ENCODE peak calls at places on chromosomes 1 and 21, in six cellular contexts. Z is cardiac muscle cell, F is choroid plexus epithelial cell, K is left ventricle myocardium inferior, T is foreskin fibroblast, Q is astrocyte of the spinal cord. C is an unnamed sample.
A peak's percentile ranks its signal among the peaks of the same experiment; 100 is the strongest.

GRCh38 chr1:111754964-111755320 is 759 bp upstream of the DDX20 start:
- DNase-seq in Z (peak; percentile 52), F (peak; percentile 64), K (no peak), T (peak; percentile 78), Q (peak; percentile 58), C (peak; percentile 56)

GRCh38 chr1:204623894-204624361 is 61.6 kb downstream of the LRRN2 start:
- DNase-seq in Z (peak; percentile 32), F (peak; percentile 4), K (no peak), T (peak; percentile 11), Q (no peak), C (peak; percentile 98)

GRCh38 chr1:59367269-59368006 is 70.5 kb downstream of the FGGY start:
- DNase-seq in Z (no peak), F (peak; percentile 97), K (peak; percentile 70), T (peak; percentile 88), Q (peak; percentile 95), C (peak; percentile 48)

GRCh38 chr1:10456661-10457060 is 6.8 kb downstream of the CORT start:
- DNase-seq in Z (peak; percentile 28), F (no peak), K (no peak), T (no peak), Q (no peak), C (no peak)

GRCh38 chr1:2132222-2133038 is 62.1 kb downstream of the FAAP20 start:
- DNase-seq in Z (peak; percentile 64), F (peak; percentile 80), K (peak; percentile 30), T (peak; percentile 86), Q (peak; percentile 71), C (peak; percentile 45)

GRCh38 chr21:33543505-33544129 is 779 bp downstream of the SON start:
- DNase-seq in Z (no peak), F (no peak), K (peak; percentile 71), T (peak; percentile 80), Q (no peak), C (peak; percentile 91)

GRCh38 chr1:29831500-29832117 is 595.3 kb downstream of the PTPRU start:
- DNase-seq in Z (no peak), F (no peak), K (no peak), T (no peak), Q (no peak), C (no peak)

GRCh38 chr21:26962516-26963305 is 4.2 kb downstream of the ADAMTS5 start:
- DNase-seq in Z (no peak), F (no peak), K (no peak), T (peak; percentile 46), Q (no peak), C (no peak)

GRCh38 chr21:37921091-37921490 is 4.8 kb upstream of the KCNJ6 start:
- DNase-seq in Z (no peak), F (peak; percentile 27), K (no peak), T (peak; percentile 7), Q (no peak), C (no peak)

GRCh38 chr1:67831850-67832513 is 1.3 kb downstream of the GNG12 start:
- DNase-seq in Z (peak; percentile 49), F (peak; percentile 77), K (peak; percentile 43), T (peak; percentile 84), Q (peak; percentile 78), C (peak; percentile 28)

GRCh38 chr1:117512728-117513321 is 93.0 kb upstream of the TENT5C start:
- DNase-seq in Z (peak; percentile 21), F (peak; percentile 52), K (no peak), T (peak; percentile 42), Q (peak; percentile 35), C (no peak)

GRCh38 chr21:44933938-44934260 is 5.9 kb upstream of the SLX9 start:
- DNase-seq in Z (no peak), F (no peak), K (no peak), T (no peak), Q (no peak), C (no peak)

GRCh38 chr1:110647254-110647891 is 27.4 kb downstream of the KCNA3 start:
- DNase-seq in Z (no peak), F (peak; percentile 4), K (no peak), T (peak; percentile 65), Q (no peak), C (no peak)

GRCh38 chr1:25568090-25568833 is 24.9 kb downstream of the LDLRAP1 start:
- DNase-seq in Z (no peak), F (peak; percentile 95), K (no peak), T (peak; percentile 72), Q (peak; percentile 72), C (peak; percentile 69)

GRCh38 chr1:200968469-200969410 is 54.8 kb downstream of the KIF21B start:
- DNase-seq in Z (no peak), F (no peak), K (no peak), T (no peak), Q (no peak), C (no peak)

GRCh38 chr1:195394567-195394966 is 1213.7 kb downstream of the KCNT2 start:
- DNase-seq in Z (no peak), F (no peak), K (no peak), T (no peak), Q (no peak), C (no peak)

GRCh38 chr1:213274140-213274539 is 223.1 kb downstream of the RPS6KC1 start:
- DNase-seq in Z (no peak), F (no peak), K (no peak), T (no peak), Q (no peak), C (no peak)

GRCh38 chr1:63321061-63321787 is 1.1 kb upstream of the FOXD3 start:
- DNase-seq in Z (no peak), F (no peak), K (no peak), T (peak; percentile 19), Q (no peak), C (no peak)
- H3K4me3 ChIP-seq in Z (no peak overlapping the region), F (no peak overlapping the region), K (peak overlapping the region; percentile 65), T (no peak overlapping the region), Q (no peak overlapping the region), C (no peak overlapping the region)

GRCh38 chr1:7905262-7905661 is 35.4 kb downstream of the TNFRSF9 start:
- DNase-seq in Z (no peak), F (no peak), K (no peak), T (no peak), Q (no peak), C (no peak)

GRCh38 chr1:7898962-7899361 is 41.7 kb downstream of the TNFRSF9 start:
- DNase-seq in Z (no peak), F (no peak), K (no peak), T (no peak), Q (no peak), C (no peak)

GRCh38 chr1:7899741-7900140 is 40.9 kb downstream of the TNFRSF9 start:
- DNase-seq in Z (no peak), F (peak; percentile 43), K (no peak), T (no peak), Q (peak; percentile 56), C (no peak)

GRCh38 chr1:7896994-7897393 is 43.6 kb downstream of the TNFRSF9 start:
- DNase-seq in Z (no peak), F (no peak), K (no peak), T (no peak), Q (no peak), C (no peak)

DNA sequence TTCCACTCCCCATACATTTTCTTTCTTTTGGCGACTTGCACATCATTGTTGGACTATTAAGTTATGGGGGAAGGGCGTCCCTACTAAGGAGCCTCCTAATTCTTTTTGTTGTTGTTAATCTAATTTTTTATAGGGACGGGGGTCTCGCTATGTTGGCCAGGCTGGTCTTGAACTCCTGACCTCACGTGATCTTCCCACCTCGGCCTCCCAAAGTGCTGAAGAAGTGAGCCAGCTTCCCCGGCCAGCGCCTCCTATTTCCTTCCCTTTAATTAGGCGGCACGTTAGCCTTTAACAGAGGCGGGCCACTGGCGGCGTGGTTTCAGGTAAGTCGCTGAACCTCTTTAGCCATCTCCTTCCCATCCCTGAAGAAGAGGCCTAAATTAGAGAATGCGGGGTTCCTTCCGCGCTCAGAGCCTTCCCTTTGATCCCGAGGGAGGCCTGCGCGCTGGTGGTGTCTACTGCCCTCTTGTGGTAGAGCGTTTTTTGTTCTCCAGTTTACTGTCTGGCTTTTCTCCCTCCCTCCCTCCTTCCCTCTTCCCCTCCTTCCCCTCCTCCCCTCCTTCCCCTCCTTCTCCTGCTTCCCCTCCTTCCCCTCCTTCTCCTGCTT is 38.1 kb downstream of the TNFRSF9 start:
- DNase-seq in Z (peak; percentile 75), F (peak; percentile 76), K (peak; percentile 52), T (peak; percentile 81), Q (peak; percentile 59), C (peak; percentile 78)
- H3K4me3 ChIP-seq in Z (no peak overlapping the region), F (peak overlapping the region; percentile 32), K (peak overlapping the region; percentile 50), T (no peak overlapping the region), Q (no peak overlapping the region), C (no peak overlapping the region)

DNA sequence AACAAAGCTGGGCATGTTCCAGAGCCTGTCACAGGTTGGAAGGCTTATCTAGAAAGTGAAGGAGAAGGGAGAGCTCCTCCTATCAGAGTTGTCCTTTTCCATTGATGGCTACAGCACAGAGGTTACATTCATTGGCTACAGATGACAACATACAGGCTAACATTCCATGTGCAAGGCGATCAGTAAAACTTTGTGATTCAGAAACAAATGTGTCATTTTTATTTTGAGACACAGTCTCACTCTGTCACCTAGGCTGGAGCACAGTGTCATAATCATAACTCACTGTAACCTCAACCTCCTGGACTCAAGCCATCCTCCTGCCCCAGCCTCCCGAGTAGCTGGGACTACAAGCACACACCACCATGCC is 32.6 kb downstream of the TRIM67 start:
- DNase-seq in Z (no peak), F (no peak), K (no peak), T (no peak), Q (no peak), C (no peak)
- H3K4me3 ChIP-seq in Z (no peak overlapping the region), F (no peak overlapping the region), K (no peak overlapping the region), T (no peak overlapping the region), Q (no peak overlapping the region), C (no peak overlapping the region)

GRCh38 chr1:115098979-115099692 is 9.8 kb upstream of the TSPAN2 start:
- DNase-seq in Z (no peak), F (peak; percentile 62), K (no peak), T (peak; percentile 4), Q (peak; percentile 77), C (no peak)
- H3K4me3 ChIP-seq in Z (no peak overlapping the region), F (peak overlapping the region; percentile 31), K (peak overlapping the region; percentile 47), T (no peak overlapping the region), Q (peak overlapping the region; percentile 1), C (no peak overlapping the region)

GRCh38 chr1:167631386-167631941 is 1.4 kb downstream of the RCSD1 start:
- DNase-seq in Z (no peak), F (no peak), K (no peak), T (no peak), Q (no peak), C (no peak)
- H3K4me3 ChIP-seq in Z (peak overlapping the region; percentile 92), F (no peak overlapping the region), K (peak overlapping the region; percentile 88), T (no peak overlapping the region), Q (no peak overlapping the region), C (no peak overlapping the region)

DNA sequence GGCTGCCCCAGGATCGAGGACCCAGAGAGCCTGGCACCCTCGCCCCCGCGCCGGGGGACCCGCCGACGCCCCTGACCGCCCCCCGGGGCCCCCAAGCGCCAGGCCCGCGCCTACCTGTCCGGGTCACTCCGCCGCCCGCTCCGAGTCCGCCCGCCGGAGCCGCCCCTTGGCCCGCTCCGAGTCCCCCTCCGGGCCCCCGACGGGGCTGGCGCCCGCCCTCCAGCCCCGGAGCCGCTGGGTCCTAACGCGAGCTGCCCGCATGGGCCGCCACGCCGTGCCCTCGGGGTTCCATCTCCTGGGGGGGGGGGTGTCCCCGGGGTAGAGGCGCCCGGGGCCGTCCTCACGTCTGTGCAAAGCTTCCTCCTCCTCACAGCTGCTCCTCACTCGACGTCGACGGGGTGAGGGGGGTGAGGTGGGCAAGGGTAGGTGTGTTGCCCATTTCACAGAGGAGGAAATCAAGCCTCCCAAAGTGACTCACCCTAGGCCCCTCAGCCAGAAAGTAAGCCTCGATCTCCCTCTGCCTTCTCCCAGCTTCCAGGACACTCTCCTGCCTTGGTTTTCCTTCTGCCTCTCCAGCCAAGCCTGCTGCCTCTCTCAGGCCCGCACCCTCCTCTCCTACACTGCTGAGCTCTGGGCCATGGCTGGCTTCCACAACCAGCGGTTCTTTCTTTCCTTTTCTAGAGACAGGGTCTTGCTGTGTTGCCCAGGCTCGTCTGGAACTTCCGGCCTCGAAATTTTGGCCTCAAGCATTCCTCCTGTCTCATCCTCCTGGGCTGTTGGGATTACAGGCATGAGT is at the start of gene MFAP2:
- DNase-seq in Z (peak; percentile 58), F (no peak), K (no peak), T (peak; percentile 82), Q (peak; percentile 37), C (no peak)
- H3K4me3 ChIP-seq in Z (peak within 1 kb of the TSS; percentile 79), F (peak within 1 kb of the TSS; percentile 52), K (peak within 1 kb of the TSS; percentile 65), T (peak within 1 kb of the TSS; percentile 69), Q (peak within 1 kb of the TSS; percentile 79), C (peak within 1 kb of the TSS; percentile 56)

C was measured in WERI-Rb-1.